ENCODE peak calls at places on chromosome 7, in seven cellular contexts. Z, J, M, Q, O, S and F are unnamed samples.

GRCh38 chr7:106346678-106347217 is 62.0 kb upstream of the NAMPT start:
- DNase-seq in S (peak; percentile 93), J (peak; percentile 12), Q (no peak), M (no peak), Z (no peak), O (peak; percentile 96), F (peak; percentile 46)

GRCh38 chr7:5396542-5396941 is 27.1 kb downstream of the TNRC18 start:
- DNase-seq in J (peak; percentile 69), Z (no peak), O (no peak), M (no peak), Q (no peak), S (peak; percentile 23), F (no peak)

GRCh38 chr7:105164751-105165150 is 150.7 kb downstream of the KMT2E start:
- DNase-seq in Z (no peak), M (no peak), J (no peak), O (no peak), Q (no peak), S (no peak), F (no peak)

GRCh38 chr7:32034052-32034451 is 36.2 kb downstream of the PDE1C start:
- DNase-seq in M (no peak), Z (no peak), Q (no peak), J (no peak), S (no peak), O (no peak), F (no peak)

GRCh38 chr7:158263964-158264748 is 323.5 kb downstream of the PTPRN2 start:
- DNase-seq in Q (no peak), M (peak; percentile 30), J (no peak), O (no peak), Z (no peak), S (no peak), F (no peak)

GRCh38 chr7:28584235-28584634 is 171.9 kb downstream of the CREB5 start:
- DNase-seq in J (no peak), Q (no peak), S (no peak), O (no peak), M (no peak), Z (no peak), F (no peak)

GRCh38 chr7:142303650-142304049 is 45.8 kb upstream of the PRSS58 start:
- DNase-seq in M (no peak), Z (no peak), J (no peak), S (no peak), O (no peak), Q (no peak), F (no peak)

GRCh38 chr7:137992738-137993394 is 9.0 kb downstream of the CREB3L2 start:
- DNase-seq in O (peak; percentile 95), M (peak; percentile 72), S (peak; percentile 97), Q (no peak), J (no peak), Z (peak; percentile 90), F (no peak)

GRCh38 chr7:117834983-117835664 is 38.1 kb downstream of the CTTNBP2 start:
- DNase-seq in Z (no peak), Q (no peak), S (no peak), M (no peak), O (no peak), J (no peak), F (no peak)

GRCh38 chr7:9091282-9091681 is 657.9 kb downstream of the NXPH1 start:
- DNase-seq in Z (no peak), M (no peak), O (no peak), Q (no peak), S (no peak), J (no peak), F (no peak)

GRCh38 chr7:2006231-2006771 is 226.4 kb downstream of the MAD1L1 start:
- DNase-seq in J (no peak), Z (peak; percentile 46), Q (peak; percentile 31), S (no peak), M (no peak), O (no peak), F (no peak)

GRCh38 chr7:36651404-36651803 is 72.9 kb downstream of the AOAH start:
- DNase-seq in Z (no peak), Q (no peak), M (no peak), J (no peak), O (peak; percentile 67), S (peak; percentile 80), F (no peak)

GRCh38 chr7:710161-710560 is 16.3 kb upstream of the DNAAF5 start:
- DNase-seq in M (no peak), S (no peak), J (no peak), O (no peak), Q (no peak), Z (peak; percentile 54), F (no peak)

GRCh38 chr7:711967-712600 is 14.4 kb upstream of the DNAAF5 start:
- DNase-seq in S (no peak), Q (no peak), J (peak; percentile 20), M (no peak), Z (peak; percentile 74), O (no peak), F (no peak)

GRCh38 chr7:712601-713457 is 13.7 kb upstream of the DNAAF5 start:
- DNase-seq in Z (peak; percentile 81), S (no peak), J (no peak), Q (no peak), O (no peak), M (no peak), F (no peak)

GRCh38 chr7:713488-714230 is 12.8 kb upstream of the DNAAF5 start:
- DNase-seq in O (no peak), Q (no peak), J (no peak), S (no peak), M (no peak), Z (peak; percentile 78), F (no peak)

GRCh38 chr7:711093-711966 is 15.2 kb upstream of the DNAAF5 start:
- DNase-seq in Z (peak; percentile 86), J (no peak), S (no peak), Q (no peak), M (no peak), O (no peak), F (no peak)
- H3K4me3 ChIP-seq in Z (peak overlapping the region; percentile 4), J (peak overlapping the region; percentile 23), S (peak overlapping the region; percentile 84), Q (no peak overlapping the region), M (no peak overlapping the region), O (no peak overlapping the region), F (peak overlapping the region; percentile 24)

DNA sequence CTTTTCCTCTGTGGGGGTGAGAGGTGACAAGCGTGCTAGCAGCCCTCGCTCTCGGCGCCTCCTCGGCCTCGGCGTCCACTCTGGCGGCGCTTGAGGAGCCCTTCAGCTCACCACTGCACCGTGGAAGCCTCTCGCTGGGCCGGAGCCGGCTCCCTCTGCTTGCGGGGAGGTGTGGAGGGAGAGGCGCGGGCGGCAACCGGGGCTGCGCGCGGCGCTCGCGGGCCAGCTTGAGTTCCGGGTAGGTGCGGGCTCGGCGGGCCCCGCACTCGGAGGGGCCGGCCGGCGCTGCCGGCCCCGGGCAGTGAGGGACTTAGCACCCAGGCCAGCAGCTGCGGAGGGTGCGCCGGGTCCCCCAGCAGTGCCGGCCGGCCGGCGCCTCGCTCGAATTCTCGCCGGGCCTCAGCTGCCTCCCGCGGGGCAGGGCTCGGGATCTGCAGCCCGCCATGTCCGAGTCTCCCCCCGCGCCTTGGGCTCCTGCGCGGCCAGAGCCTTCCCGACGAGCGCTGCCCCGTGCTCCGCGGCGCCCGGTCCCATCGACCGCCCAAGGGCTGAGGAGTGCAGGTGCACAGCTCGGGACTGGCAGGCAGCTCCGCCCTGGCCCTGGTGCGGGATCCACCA is 352.8 kb upstream of the PODXL start:
- DNase-seq in O (no peak), M (no peak), J (no peak), Q (no peak), S (no peak), Z (peak; percentile 72), F (no peak)
- H3K4me3 ChIP-seq in O (peak overlapping the region; percentile 23), M (no peak overlapping the region), J (no peak overlapping the region), Q (no peak overlapping the region), S (no peak overlapping the region), Z (no peak overlapping the region), F (peak overlapping the region; percentile 22)

GRCh38 chr7:101233907-101234547 is 3.6 kb downstream of the CLDN15 start:
- DNase-seq in S (no peak), Q (no peak), Z (no peak), O (no peak), J (no peak), M (no peak), F (no peak)

GRCh38 chr7:101235050-101235449 is 2.6 kb downstream of the CLDN15 start:
- DNase-seq in M (no peak), J (no peak), O (no peak), Z (no peak), Q (no peak), S (no peak), F (no peak)

GRCh38 chr7:101231644-101232043 is 6.0 kb downstream of the CLDN15 start:
- DNase-seq in J (no peak), O (no peak), M (no peak), Z (no peak), S (no peak), Q (no peak), F (no peak)

GRCh38 chr7:101234636-101235035 is 3.0 kb downstream of the CLDN15 start:
- DNase-seq in M (no peak), S (no peak), Z (no peak), J (no peak), O (no peak), Q (no peak), F (no peak)

DNA sequence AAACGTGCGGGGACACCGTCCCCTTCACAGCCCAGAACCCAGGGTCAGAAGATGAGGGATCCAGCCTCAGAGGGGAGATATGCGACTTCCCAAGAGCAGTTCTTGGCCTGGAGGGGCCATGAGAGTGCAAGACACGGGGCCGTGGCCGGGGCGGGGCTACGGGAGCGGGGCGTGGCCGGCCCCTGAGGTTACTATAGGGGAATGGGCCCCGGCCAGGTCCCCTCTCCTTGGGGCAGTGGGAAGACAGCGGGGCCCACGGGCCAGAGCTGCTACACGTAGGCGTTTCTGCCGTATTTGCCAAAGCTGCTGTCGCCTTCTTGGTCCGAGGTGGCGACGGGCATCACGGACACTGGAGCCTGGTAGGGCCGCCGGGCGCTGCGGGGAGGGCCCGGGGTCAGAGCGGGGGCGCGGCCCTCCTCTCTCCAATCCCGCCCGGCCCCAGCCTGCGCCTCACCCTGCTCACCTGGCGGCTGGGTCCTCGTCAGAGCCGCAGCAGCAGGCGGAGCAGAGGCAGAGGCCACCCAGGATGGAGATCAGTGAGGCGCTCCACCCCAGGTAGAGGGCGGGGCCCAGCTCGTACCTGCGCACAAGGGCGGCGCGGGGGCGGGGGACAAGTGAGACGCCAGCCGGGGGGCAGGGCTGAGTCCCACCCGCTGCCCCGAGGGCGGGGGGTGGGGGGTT is 5.3 kb downstream of the CLDN15 start:
- DNase-seq in O (no peak), M (no peak), S (no peak), Z (peak; percentile 86), Q (peak; percentile 86), J (no peak), F (no peak)
- H3K4me3 ChIP-seq in O (no peak overlapping the region), M (no peak overlapping the region), S (peak overlapping the region; percentile 26), Z (no peak overlapping the region), Q (peak overlapping the region; percentile 52), J (no peak overlapping the region), F (peak overlapping the region; percentile 48)

GRCh38 chr7:100744605-100745004 is 11.2 kb downstream of the ZAN start:
- DNase-seq in S (no peak), O (no peak), Q (no peak), J (no peak), Z (no peak), M (no peak), F (no peak)

GRCh38 chr7:100739934-100740333 is 6.5 kb downstream of the ZAN start:
- DNase-seq in S (no peak), O (no peak), Z (no peak), J (no peak), M (no peak), Q (no peak), F (no peak)

DNA sequence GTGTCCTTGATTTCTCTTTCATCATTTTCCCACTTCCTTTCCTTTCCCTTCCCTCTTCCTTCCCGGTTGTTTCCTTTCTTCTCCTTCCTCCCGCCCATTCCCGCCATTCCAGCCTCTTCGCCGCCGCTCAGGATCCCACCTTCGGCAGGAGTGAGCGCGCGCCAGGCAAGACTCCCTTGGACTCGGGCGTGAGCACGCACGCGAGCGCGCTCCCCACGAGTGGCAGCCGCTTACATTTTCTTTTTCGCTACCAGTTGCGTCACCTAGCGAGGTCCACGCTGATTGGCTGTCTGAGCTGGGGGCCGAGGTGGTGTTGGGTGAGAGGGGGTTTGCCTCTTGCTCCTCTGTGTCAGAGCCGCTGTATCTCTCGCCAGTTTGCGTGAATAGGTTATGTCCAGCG is 11.8 kb downstream of the ZAN start:
- DNase-seq in O (peak; percentile 36), J (no peak), M (peak; percentile 57), Q (no peak), Z (no peak), S (peak; percentile 93), F (no peak)
- H3K4me3 ChIP-seq in O (peak overlapping the region; percentile 23), J (no peak overlapping the region), M (no peak overlapping the region), Q (peak overlapping the region; percentile 11), Z (peak overlapping the region; percentile 25), S (no peak overlapping the region), F (peak overlapping the region; percentile 22)